ENCODE peak calls at places on chromosomes 11 and 22, in seven cellular contexts. W is ACHN, C is Right ventricle myocardium superior, P is endothelial cell of umbilical vein, F is H9, T is brain microvascular endothelial cell, B is body of pancreas. A is an unnamed sample.

GRCh38 chr11:126079640-126080205 is 17.1 kb upstream of the CDON start:
- DNase-seq in B (no peak), F (peak), P (no peak), T (no peak), W (no peak), C (no peak), A (no peak)

GRCh38 chr22:37726240-37726887 is 29.5 kb downstream of the TRIOBP start:
- DNase-seq in P (no peak), T (peak), C (no peak), F (no peak), B (no peak), W (no peak), A (no peak)

GRCh38 chr11:68472778-68473177 is 12.2 kb downstream of the PPP6R3 start:
- DNase-seq in C (no peak), F (no peak), T (no peak), W (no peak), P (no peak), B (no peak), A (no peak)

GRCh38 chr22:28009272-28009827 is 90.3 kb upstream of the PITPNB start:
- DNase-seq in T (peak), F (peak), W (peak), B (peak), C (peak), P (peak), A (peak)

GRCh38 chr22:20862540-20862939 is 3.7 kb downstream of the SNAP29 start:
- DNase-seq in P (no peak), B (no peak), W (no peak), T (no peak), C (no peak), F (no peak), A (no peak)

GRCh38 chr11:20015529-20016427 is 144.5 kb downstream of the DBX1 start:
- DNase-seq in W (no peak), B (peak), P (no peak), T (no peak), F (no peak), C (no peak), A (no peak)

GRCh38 chr11:83044958-83045712 is 26.6 kb downstream of the RAB30 start:
- DNase-seq in F (no peak), W (peak), P (peak), T (peak), B (no peak), C (no peak), A (peak)

GRCh38 chr11:123413636-123414035 is 16.4 kb upstream of the GRAMD1B start:
- DNase-seq in C (no peak), T (no peak), W (no peak), F (no peak), P (no peak), B (no peak), A (no peak)

GRCh38 chr22:46660604-46661201 is 40.5 kb downstream of the GRAMD4 start:
- DNase-seq in B (peak), F (no peak), P (no peak), T (no peak), C (no peak), W (no peak), A (no peak)

GRCh38 chr11:613369-613968 is 2.3 kb downstream of the IRF7 start:
- DNase-seq in C (peak), B (peak), P (peak), F (peak), T (peak), W (peak), A (peak)

GRCh38 chr11:119676461-119677020 is 52.5 kb downstream of the NECTIN1 start:
- DNase-seq in C (no peak), F (no peak), W (no peak), T (peak), P (peak), B (no peak), A (no peak)

GRCh38 chr11:126114486-126115252 is 52.0 kb upstream of the CDON start:
- DNase-seq in C (no peak), F (no peak), B (no peak), W (no peak), P (no peak), T (no peak), A (no peak)

GRCh38 chr22:40082184-40082583 is 87.4 kb downstream of the FAM83F start:
- DNase-seq in B (no peak), W (no peak), F (no peak), T (no peak), C (no peak), P (no peak), A (no peak)

GRCh38 chr22:36938028-36938425 is 24.6 kb downstream of the CSF2RB start:
- DNase-seq in T (no peak), W (no peak), P (no peak), C (no peak), F (no peak), B (no peak), A (no peak)

GRCh38 chr22:37454857-37455686 is 27.8 kb upstream of the ELFN2 start:
- DNase-seq in W (peak), C (no peak), B (peak), F (no peak), P (peak), T (peak), A (peak)

GRCh38 chr11:102157219-102157618 is 47.0 kb downstream of the YAP1 start:
- DNase-seq in C (peak), B (peak), T (peak), P (peak), F (no peak), W (no peak), A (peak)

GRCh38 chr11:34680918-34681554 is 60.1 kb downstream of the EHF start:
- DNase-seq in F (no peak), T (peak), B (peak), W (peak), C (no peak), P (peak), A (peak)

GRCh38 chr11:75867778-75868374 is 52.9 kb downstream of the UVRAG start:
- DNase-seq in C (no peak), W (peak), P (peak), T (peak), B (peak), F (no peak), A (peak)

GRCh38 chr11:12150831-12151382 is 40.5 kb downstream of the MICAL2 start:
- DNase-seq in P (no peak), B (no peak), F (no peak), T (no peak), C (no peak), W (no peak), A (no peak)

GRCh38 chr11:77395460-77396175 is 78.3 kb downstream of the PAK1 start:
- DNase-seq in W (no peak), F (no peak), C (no peak), P (no peak), T (no peak), B (no peak), A (no peak)

GRCh38 chr22:22196018-22196533 is 48.5 kb upstream of the VPREB1 start:
- DNase-seq in C (no peak), F (no peak), P (no peak), T (no peak), B (no peak), W (no peak), A (no peak)

GRCh38 chr11:19683141-19683805 is 29.4 kb upstream of the NAV2 start:
- DNase-seq in P (peak), T (no peak), W (peak), B (no peak), F (no peak), C (peak), A (peak)

GRCh38 chr11:119300198-119300964 is 16.5 kb downstream of the MCAM start:
- DNase-seq in C (no peak), F (no peak), W (no peak), T (no peak), P (no peak), B (no peak), A (no peak)

GRCh38 chr11:125062931-125063428 is at the start of gene SLC37A2:
- DNase-seq in W (peak), F (peak), P (peak), T (peak), C (peak), B (peak), A (peak)

GRCh38 chr11:29018631-29019030 is 910.4 kb downstream of the METTL15 start:
- DNase-seq in W (peak), C (no peak), P (peak), F (no peak), T (peak), B (no peak), A (peak)

GRCh38 chr22:21666786-21667185 is 974 bp downstream of the PPIL2 start:
- DNase-seq in T (no peak), W (no peak), P (no peak), C (no peak), F (no peak), B (no peak), A (no peak)

GRCh38 chr11:8336356-8337114 is 72.9 kb upstream of the LMO1 start:
- DNase-seq in F (no peak), W (no peak), B (no peak), P (no peak), C (no peak), T (no peak), A (no peak)

GRCh38 chr22:32261306-32261705 is 6.2 kb upstream of the SLC5A4 start:
- DNase-seq in B (no peak), C (no peak), T (no peak), W (no peak), P (no peak), F (no peak), A (no peak)

GRCh38 chr22:41482319-41482935 is 13.5 kb downstream of the ACO2 start:
- DNase-seq in T (peak), F (no peak), B (no peak), W (no peak), P (no peak), C (no peak), A (no peak)

GRCh38 chr11:13289081-13289480 is 11.5 kb downstream of the BMAL1 start:
- DNase-seq in C (no peak), B (no peak), F (no peak), P (no peak), W (peak), T (peak), A (peak)

GRCh38 chr22:37283393-37283937 is 1.2 kb downstream of the CYTH4 start:
- DNase-seq in F (no peak), P (no peak), C (peak), W (no peak), T (no peak), B (no peak), A (no peak)

GRCh38 chr11:61777234-61778090 is 14.9 kb downstream of the TMEM258 start:
- DNase-seq in F (peak), B (peak), W (no peak), C (peak), T (no peak), P (peak), A (no peak)

GRCh38 chr11:37372667-37373066 is 774.6 kb upstream of the RAG2 start:
- DNase-seq in F (no peak), T (no peak), B (no peak), P (no peak), W (no peak), C (no peak), A (no peak)

GRCh38 chr11:15232496-15232895 is 117.8 kb downstream of the INSC start:
- DNase-seq in T (no peak), F (no peak), B (no peak), W (no peak), P (no peak), C (no peak), A (no peak)

GRCh38 chr22:43004362-43005035 is 10.4 kb downstream of the PACSIN2 start:
- DNase-seq in W (no peak), P (no peak), B (no peak), C (no peak), F (no peak), T (no peak), A (no peak)

GRCh38 chr11:124799384-124800225 is 601 bp downstream of the MSANTD2 start:
- DNase-seq in T (no peak), P (peak), C (peak), F (peak), B (peak), W (peak), A (peak)

A was measured in Caki2.